ENCODE peak calls at places on chromosomes 11 and 22, in ten cellular contexts. R, J, V, F, C, N, D, M, Y and Q are unnamed samples. For H3K36me3, the result is how much of the 10 kb centered on the place peaks cover.

GRCh38 chr11:129317564-129317963 is 58.1 kb upstream of the BARX2 start:
- DNase-seq in R (no peak), J (no peak), V (no peak), F (no peak), C (no peak), N (no peak), D (no peak), M (no peak), Y (no peak), Q (no peak)

GRCh38 chr11:101582242-101583052 is 1.4 kb downstream of the TRPC6 start:
- DNase-seq in R (no peak), J (no peak), V (no peak), F (peak), C (peak), N (peak), D (no peak), M (peak), Y (no peak), Q (no peak)

GRCh38 chr22:28229566-28230483 is 310.8 kb upstream of the PITPNB start:
- DNase-seq in R (no peak), J (no peak), V (no peak), F (peak), C (no peak), N (no peak), D (no peak), M (no peak), Y (no peak), Q (no peak)

GRCh38 chr11:2516276-2517015 is 71.6 kb downstream of the KCNQ1 start:
- DNase-seq in R (peak), J (no peak), V (no peak), F (no peak), C (no peak), N (peak), D (peak), M (peak), Y (no peak), Q (no peak)

GRCh38 chr11:18277560-18278271 is 11.7 kb downstream of the SAA1 start:
- DNase-seq in R (no peak), J (no peak), V (no peak), F (no peak), C (no peak), N (no peak), D (no peak), M (no peak), Y (no peak), Q (no peak)

GRCh38 chr11:18145025-18145424 is 12.7 kb downstream of the MRGPRX3 start:
- DNase-seq in R (no peak), J (no peak), V (no peak), F (no peak), C (no peak), N (no peak), D (no peak), M (no peak), Y (no peak), Q (no peak)

GRCh38 chr11:73273246-73273890 is 1.2 kb downstream of the P2RY6 start:
- DNase-seq in R (no peak), J (no peak), V (no peak), F (no peak), C (no peak), N (no peak), D (no peak), M (no peak), Y (no peak), Q (peak)

GRCh38 chr11:73875840-73876239 is 806 bp downstream of the COA4 start:
- DNase-seq in R (no peak), J (no peak), V (no peak), F (no peak), C (no peak), N (no peak), D (no peak), M (peak), Y (no peak), Q (no peak)

GRCh38 chr11:75100314-75100713 is 3.6 kb upstream of the OR2AT4 start:
- DNase-seq in R (no peak), J (peak), V (no peak), F (peak), C (no peak), N (no peak), D (no peak), M (no peak), Y (no peak), Q (no peak)

GRCh38 chr11:77051511-77051910 is 15.3 kb upstream of the CAPN5 start:
- DNase-seq in R (no peak), J (no peak), V (no peak), F (no peak), C (no peak), N (no peak), D (no peak), M (no peak), Y (no peak), Q (no peak)

GRCh38 chr11:65382804-65383368 is 440 bp upstream of the SLC25A45 start:
- DNase-seq in R (peak), J (no peak), V (no peak), F (no peak), C (peak), N (peak), D (no peak), M (no peak), Y (no peak), Q (peak)

GRCh38 chr11:78000193-78000592 is 5.7 kb upstream of the INTS4 start:
- DNase-seq in R (no peak), J (peak), V (peak), F (peak), C (no peak), N (no peak), D (no peak), M (peak), Y (no peak), Q (no peak)

GRCh38 chr11:35047179-35047578 is 91.8 kb upstream of the CD44 start:
- DNase-seq in R (no peak), J (no peak), V (peak), F (no peak), C (no peak), N (no peak), D (no peak), M (no peak), Y (no peak), Q (no peak)

GRCh38 chr11:13168281-13168680 is 109.3 kb upstream of the BMAL1 start:
- DNase-seq in R (no peak), J (no peak), V (no peak), F (no peak), C (no peak), N (no peak), D (no peak), M (no peak), Y (no peak), Q (no peak)

GRCh38 chr22:18994780-18995711 is 59.0 kb upstream of the PRODH start:
- DNase-seq in R (no peak), J (no peak), V (peak), F (no peak), C (no peak), N (no peak), D (no peak), M (peak), Y (no peak), Q (no peak)

GRCh38 chr11:1888811-1889526 is 2.7 kb downstream of the PRR33 start:
- DNase-seq in R (no peak), J (no peak), V (peak), F (no peak), C (no peak), N (peak), D (no peak), M (no peak), Y (peak), Q (peak)

GRCh38 chr11:16945671-16946469 is 68.3 kb downstream of the PLEKHA7 start:
- DNase-seq in R (peak), J (peak), V (peak), F (peak), C (no peak), N (peak), D (peak), M (peak), Y (peak), Q (peak)

GRCh38 chr22:43862882-43863202 is 529 bp upstream of the SULT4A1 start:
- DNase-seq in R (no peak), J (no peak), V (no peak), F (no peak), C (peak), N (peak), D (no peak), M (no peak), Y (no peak), Q (no peak)

GRCh38 chr11:10317776-10318526 is 13.1 kb downstream of the ADM start:
- DNase-seq in R (no peak), J (peak), V (no peak), F (no peak), C (no peak), N (no peak), D (no peak), M (peak), Y (no peak), Q (no peak)

GRCh38 chr11:10317281-10317755 is 12.4 kb downstream of the ADM start:
- DNase-seq in R (no peak), J (peak), V (no peak), F (no peak), C (no peak), N (no peak), D (no peak), M (peak), Y (no peak), Q (peak)

GRCh38 chr11:10320164-10320563 is 15.3 kb downstream of the ADM start:
- DNase-seq in R (no peak), J (no peak), V (no peak), F (no peak), C (no peak), N (no peak), D (no peak), M (no peak), Y (no peak), Q (no peak)

GRCh38 chr11:10318527-10318802 is 13.6 kb downstream of the ADM start:
- DNase-seq in R (no peak), J (peak), V (no peak), F (no peak), C (peak), N (no peak), D (no peak), M (no peak), Y (no peak), Q (no peak)

GRCh38 chr11:10319691-10320090 is 14.8 kb downstream of the ADM start:
- DNase-seq in R (no peak), J (no peak), V (no peak), F (no peak), C (no peak), N (no peak), D (no peak), M (no peak), Y (no peak), Q (no peak)
- H3K27ac ChIP-seq in R (no peak), J (peak), V (no peak), F (no peak), C (no peak), N (no peak), D (no peak), M (no peak), Y (no peak), Q (no peak)

GRCh38 chr22:46074771-46075551 is 75.4 kb upstream of the PPARA start:
- DNase-seq in R (peak), J (no peak), V (no peak), F (no peak), C (peak), N (peak), D (no peak), M (no peak), Y (peak), Q (peak)

GRCh38 chr22:46071451-46072029 is 78.8 kb upstream of the PPARA start:
- DNase-seq in R (peak), J (peak), V (peak), F (peak), C (peak), N (peak), D (peak), M (peak), Y (peak), Q (peak)

GRCh38 chr22:46072030-46072881 is 78.1 kb upstream of the PPARA start:
- DNase-seq in R (peak), J (peak), V (no peak), F (no peak), C (peak), N (peak), D (peak), M (peak), Y (peak), Q (peak)

GRCh38 chr22:46073683-46074504 is 76.4 kb upstream of the PPARA start:
- DNase-seq in R (peak), J (no peak), V (no peak), F (no peak), C (peak), N (peak), D (peak), M (no peak), Y (peak), Q (peak)

GRCh38 chr22:46072981-46073682 is 77.2 kb upstream of the PPARA start:
- DNase-seq in R (peak), J (no peak), V (no peak), F (no peak), C (peak), N (peak), D (no peak), M (no peak), Y (peak), Q (peak)
- H3K36me3 ChIP-seq in R (under half), J (under half), V (under half), F (under half), C (under half), N (under half), D (under half), M (under half), Y (under half), Q (under half)

DNA sequence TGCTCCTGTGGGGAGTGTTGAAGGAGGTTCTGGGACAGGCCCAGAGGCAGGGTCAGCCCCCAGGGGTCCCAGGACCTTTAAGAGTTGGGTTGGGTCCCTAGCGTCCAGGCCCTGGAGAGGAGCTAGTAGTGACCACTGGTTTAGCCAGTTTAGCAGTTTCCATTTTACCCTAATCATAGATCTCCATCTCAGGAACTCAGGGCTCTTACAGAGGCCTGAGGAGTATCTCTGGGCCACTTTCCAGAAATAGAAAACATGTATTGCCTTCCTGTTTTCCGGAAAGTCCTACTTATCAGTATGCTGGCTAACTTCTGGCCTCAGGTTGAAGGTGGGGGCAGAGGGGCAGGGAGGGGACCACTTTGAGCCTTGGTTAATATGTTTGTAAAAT is 13.5 kb downstream of the NCF4 start:
- DNase-seq in R (no peak), J (no peak), V (no peak), F (no peak), C (no peak), N (no peak), D (no peak), M (no peak), Y (no peak), Q (no peak)
- H3K27ac ChIP-seq in R (peak), J (peak), V (peak), F (no peak), C (no peak), N (peak), D (peak), M (no peak), Y (no peak), Q (no peak)

GRCh38 chr11:3786781-3787428 is 10.4 kb downstream of the NUP98 start:
- DNase-seq in R (no peak), J (no peak), V (no peak), F (no peak), C (no peak), N (no peak), D (no peak), M (no peak), Y (no peak), Q (no peak)
- H3K36me3 ChIP-seq in R (under half), J (under half), V (under half), F (under half), C (under half), N (under half), D (under half), M (under half), Y (under half), Q (under half)

GRCh38 chr22:36387664-36387913 is 178 bp downstream of the MYH9 start:
- DNase-seq in R (no peak), J (no peak), V (no peak), F (no peak), C (no peak), N (no peak), D (no peak), M (no peak), Y (no peak), Q (no peak)

GRCh38 chr22:36386351-36386899 is 1.3 kb downstream of the MYH9 start:
- DNase-seq in R (no peak), J (peak), V (peak), F (no peak), C (peak), N (peak), D (no peak), M (peak), Y (peak), Q (no peak)

GRCh38 chr22:36386900-36387663 is 685 bp downstream of the MYH9 start:
- DNase-seq in R (peak), J (peak), V (peak), F (no peak), C (peak), N (peak), D (peak), M (peak), Y (peak), Q (peak)

GRCh38 chr22:36385491-36386350 is 2.0 kb downstream of the MYH9 start:
- DNase-seq in R (peak), J (peak), V (peak), F (no peak), C (peak), N (peak), D (no peak), M (peak), Y (no peak), Q (peak)

DNA sequence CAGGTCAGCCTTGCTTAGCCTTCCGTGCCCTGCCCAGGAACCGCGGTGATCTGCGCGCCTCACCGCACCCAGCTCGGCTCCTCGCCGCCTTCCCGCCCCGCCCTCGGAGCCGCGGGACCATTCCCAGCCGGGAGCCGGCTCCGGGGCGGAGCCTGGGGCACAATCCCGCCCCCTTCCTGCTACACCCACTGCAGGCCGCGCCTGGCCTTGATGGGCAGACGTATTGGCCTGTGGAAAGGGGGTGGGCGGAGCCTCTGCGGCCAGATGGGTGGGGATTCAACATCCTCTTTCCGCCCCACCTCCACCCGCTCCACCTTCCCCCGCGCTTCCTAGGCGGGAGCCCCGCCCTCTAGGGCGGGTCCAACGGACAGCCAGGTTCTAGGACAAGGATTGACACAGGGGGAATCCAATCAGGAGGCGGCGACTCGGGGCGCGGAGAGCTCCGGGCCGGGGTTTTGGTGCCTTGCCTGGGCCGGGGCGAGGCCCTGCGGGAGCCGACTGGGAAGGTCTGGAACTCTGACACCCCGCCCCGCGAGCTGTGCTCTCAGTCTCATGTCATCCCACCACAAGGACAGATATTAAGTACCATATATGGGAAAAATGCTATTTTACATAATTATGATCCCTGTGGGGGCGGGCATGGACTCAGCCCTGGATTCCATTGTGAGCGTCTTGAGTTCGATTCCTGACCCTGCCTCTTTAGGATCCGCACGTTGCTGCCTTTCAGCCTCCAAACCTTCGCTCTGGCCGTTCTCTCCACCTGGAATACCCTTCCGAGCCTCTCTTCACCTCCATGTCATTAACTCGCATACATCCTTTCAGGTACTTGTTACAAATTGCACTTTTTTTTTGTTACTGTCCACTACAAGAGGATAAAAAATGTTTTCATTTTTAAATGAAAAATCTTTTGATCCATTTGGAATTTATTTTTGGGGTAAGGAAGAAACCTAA is at the start of gene MYH9:
- DNase-seq in R (peak), J (peak), V (peak), F (peak), C (peak), N (peak), D (peak), M (peak), Y (peak), Q (peak)
- H3K27ac ChIP-seq in R (peak), J (peak), V (peak), F (peak), C (peak), N (peak), D (peak), M (no peak), Y (peak), Q (peak)